ENCODE peak calls at places on chromosomes 6 and 20, in five cellular contexts. H is hepatocyte, S is neural progenitor cell, D is GM12878, A is A673. T is an unnamed sample. For H3K9me3, the result is how much of the 10 kb centered on the place peaks cover.

GRCh38 chr20:32971703-32972161 is 32.5 kb downstream of the SUN5 start:
- DNase-seq in H (no peak), S (peak), D (peak), A (no peak), T (no peak)

GRCh38 chr6:165615629-165616028 is 47.4 kb downstream of the PDE10A start:
- DNase-seq in H (no peak), S (no peak), D (peak), A (no peak), T (no peak)

GRCh38 chr6:139588076-139588639 is 213.7 kb upstream of the CITED2 start:
- DNase-seq in H (peak), S (peak), D (no peak), A (peak), T (peak)

GRCh38 chr6:32580593-32580992 is 9.1 kb downstream of the HLA-DRB1 start:
- DNase-seq in H (no peak), S (no peak), D (no peak), A (no peak), T (no peak)

GRCh38 chr20:48818481-48818987 is 9.3 kb downstream of the PREX1 start:
- DNase-seq in H (no peak), S (no peak), D (peak), A (no peak), T (no peak)

GRCh38 chr20:62171245-62171644 is 11.6 kb upstream of the MTG2 start:
- DNase-seq in H (no peak), S (no peak), D (no peak), A (no peak), T (no peak)

GRCh38 chr6:46453221-46453620 is 38.0 kb downstream of the RCAN2 start:
- DNase-seq in H (no peak), S (no peak), D (no peak), A (no peak), T (peak)

GRCh38 chr6:118198746-118199145 is 291.7 kb downstream of the SLC35F1 start:
- DNase-seq in H (peak), S (no peak), D (no peak), A (no peak), T (peak)

GRCh38 chr6:116511424-116512131 is at the start of gene CALHM5:
- DNase-seq in H (peak), S (peak), D (no peak), A (peak), T (peak)

GRCh38 chr20:33111306-33111705 is 31.9 kb downstream of the BPIFB4 start:
- DNase-seq in H (no peak), S (no peak), D (no peak), A (no peak), T (no peak)

GRCh38 chr6:141848029-141848890 is 284.5 kb upstream of the GJE1 start:
- DNase-seq in H (no peak), S (no peak), D (no peak), A (no peak), T (peak)

GRCh38 chr6:2857580-2858337 is 16.1 kb upstream of the SERPINB1 start:
- DNase-seq in H (peak), S (no peak), D (peak), A (peak), T (no peak)

GRCh38 chr6:79167931-79168694 is 66.4 kb downstream of the HMGN3 start:
- DNase-seq in H (no peak), S (no peak), D (no peak), A (peak), T (peak)

GRCh38 chr6:38715016-38715809 is at the start of gene DNAH8:
- DNase-seq in H (no peak), S (no peak), D (no peak), A (no peak), T (no peak)

GRCh38 chr20:24917797-24918578 is 31.1 kb upstream of the CST7 start:
- DNase-seq in H (peak), S (peak), D (peak), A (peak), T (peak)

GRCh38 chr20:57801581-57801980 is 91.8 kb upstream of the PMEPA1 start:
- DNase-seq in H (no peak), S (no peak), D (no peak), A (no peak), T (no peak)

GRCh38 chr6:38646166-38646565 is 6.4 kb upstream of the BTBD9 start:
- DNase-seq in H (no peak), S (no peak), D (no peak), A (no peak), T (peak)

GRCh38 chr6:32847004-32847403 is 3.2 kb upstream of the PSMB8 start:
- DNase-seq in H (no peak), S (no peak), D (no peak), A (no peak), T (no peak)

GRCh38 chr6:149127212-149127611 is 190.3 kb upstream of the TAB2 start:
- DNase-seq in H (no peak), S (no peak), D (no peak), A (no peak), T (peak)

GRCh38 chr20:43863821-43864544 is 50.7 kb upstream of the TOX2 start:
- DNase-seq in H (no peak), S (no peak), D (no peak), A (no peak), T (no peak)

GRCh38 chr6:167974644-167975344 is 22.7 kb upstream of the KIF25 start:
- DNase-seq in H (no peak), S (no peak), D (no peak), A (no peak), T (no peak)

GRCh38 chr6:12245360-12245759 is 44.8 kb upstream of the EDN1 start:
- DNase-seq in H (no peak), S (no peak), D (no peak), A (no peak), T (no peak)

GRCh38 chr6:101761124-101761601 is 367.7 kb downstream of the GRIK2 start:
- DNase-seq in H (peak), S (no peak), D (no peak), A (no peak), T (peak)

GRCh38 chr20:57743450-57744095 is 33.8 kb upstream of the PMEPA1 start:
- DNase-seq in H (no peak), S (no peak), D (no peak), A (no peak), T (no peak)

GRCh38 chr6:5466459-5466858 is 205.1 kb downstream of the FARS2 start:
- DNase-seq in H (no peak), S (no peak), D (no peak), A (peak), T (peak)

GRCh38 chr6:40152701-40153100 is 218.4 kb upstream of the MOCS1 start:
- DNase-seq in H (no peak), S (no peak), D (no peak), A (no peak), T (no peak)

GRCh38 chr20:57053067-57053466 is 213.4 kb downstream of the BMP7 start:
- DNase-seq in H (no peak), S (no peak), D (no peak), A (no peak), T (no peak)

GRCh38 chr20:37991506-37992302 is 41.6 kb downstream of the TTI1 start:
- DNase-seq in H (no peak), S (no peak), D (no peak), A (no peak), T (no peak)

GRCh38 chr20:23143098-23143497 is 57.0 kb upstream of the CD93 start:
- DNase-seq in H (peak), S (no peak), D (no peak), A (peak), T (peak)

GRCh38 chr6:127812985-127813681 is 87.7 kb downstream of the THEMIS start:
- DNase-seq in H (no peak), S (no peak), D (no peak), A (no peak), T (no peak)

GRCh38 chr6:13165518-13166186 is 162.7 kb downstream of the TBC1D7 start:
- DNase-seq in H (no peak), S (no peak), D (no peak), A (no peak), T (no peak)

GRCh38 chr6:155273438-155273837 is 9.6 kb downstream of the CLDN20 start:
- DNase-seq in H (peak), S (no peak), D (no peak), A (peak), T (peak)

GRCh38 chr6:43942011-43942442 is 172.0 kb downstream of the VEGFA start:
- DNase-seq in H (no peak), S (no peak), D (no peak), A (peak), T (no peak)

GRCh38 chr6:167157867-167158266 is at the start of gene GPR31:
- DNase-seq in H (no peak), S (no peak), D (no peak), A (no peak), T (no peak)

GRCh38 chr20:41309817-41310216 is 7.7 kb downstream of the ZHX3 start:
- DNase-seq in H (no peak), S (no peak), D (no peak), A (no peak), T (peak)

GRCh38 chr20:61815176-61815575 is 250.5 kb downstream of the TAF4 start:
- DNase-seq in H (no peak), S (no peak), D (no peak), A (no peak), T (no peak)

GRCh38 chr6:72952808-72953630 is 272.3 kb downstream of the KHDC1L start:
- DNase-seq in H (no peak), S (no peak), D (no peak), A (peak), T (peak)

GRCh38 chr6:125797934-125798444 is 7.2 kb downstream of the NCOA7 start:
- DNase-seq in H (no peak), S (no peak), D (no peak), A (no peak), T (no peak)

GRCh38 chr6:85396159-85396808 is 53.6 kb upstream of the NT5E start:
- DNase-seq in H (no peak), S (no peak), D (no peak), A (no peak), T (no peak)

GRCh38 chr20:8755340-8756118 is 313.4 kb upstream of the PLCB4 start:
- DNase-seq in H (no peak), S (no peak), D (no peak), A (no peak), T (no peak)

DNA sequence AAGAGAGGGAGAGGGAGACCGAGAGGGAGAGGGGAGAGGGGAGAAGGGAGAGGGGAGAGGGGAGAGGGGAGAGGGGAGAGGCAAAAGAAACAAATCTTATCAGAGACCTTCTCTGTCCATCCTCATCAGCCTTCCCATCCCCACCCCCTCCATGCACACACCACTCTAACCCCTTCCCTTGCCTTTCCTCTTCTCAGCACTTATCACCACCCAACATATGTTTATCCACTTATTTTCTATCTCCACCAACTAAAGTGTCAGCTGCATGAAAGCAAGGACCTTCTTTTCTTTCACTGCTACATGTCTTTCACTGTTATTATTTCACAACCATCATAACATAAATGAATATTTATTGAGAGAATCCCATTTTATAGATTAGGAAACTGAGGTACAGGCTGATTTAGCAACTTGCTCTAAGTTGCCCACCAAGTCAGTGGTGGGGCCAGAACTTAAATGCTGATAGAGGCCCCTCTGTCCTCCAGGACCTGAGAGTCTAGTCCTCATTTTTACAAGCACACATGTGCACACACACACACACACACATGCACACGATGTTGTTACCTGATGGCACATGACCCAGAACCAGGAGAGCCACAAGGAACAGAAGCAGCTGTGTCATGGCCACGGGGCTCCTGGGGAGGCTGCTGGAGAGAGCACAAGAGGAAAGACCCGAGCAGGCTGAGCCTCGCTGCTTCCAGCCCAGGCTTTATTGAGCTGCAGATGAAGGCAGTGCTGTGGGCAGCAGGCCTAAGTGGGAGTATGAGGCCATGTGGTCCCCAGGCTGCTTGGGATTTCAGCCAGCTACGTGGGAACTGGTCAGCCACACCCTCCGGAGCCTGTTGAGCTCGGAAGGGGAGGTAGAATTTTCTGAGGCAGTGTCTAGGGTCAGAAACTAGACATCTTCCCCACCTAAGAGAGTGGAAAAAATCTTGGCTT is 2.3 kb downstream of the DEFB124 start:
- DNase-seq in H (no peak), S (no peak), D (no peak), A (no peak), T (no peak)
- H3K9me3 ChIP-seq in H (under half), S (under half), D (under half), A (under half), T (under half)

GRCh38 chr20:51800769-51801219 is 1.5 kb downstream of the SALL4 start:
- DNase-seq in H (peak), S (peak), D (no peak), A (peak), T (peak)

GRCh38 chr20:51800132-51800721 is 2.1 kb downstream of the SALL4 start:
- DNase-seq in H (peak), S (peak), D (no peak), A (peak), T (peak)

GRCh38 chr20:51799586-51799985 is 2.7 kb downstream of the SALL4 start:
- DNase-seq in H (no peak), S (peak), D (no peak), A (peak), T (no peak)

GRCh38 chr20:51802170-51802745 is at the start of gene SALL4:
- DNase-seq in H (peak), S (peak), D (no peak), A (peak), T (no peak)

DNA sequence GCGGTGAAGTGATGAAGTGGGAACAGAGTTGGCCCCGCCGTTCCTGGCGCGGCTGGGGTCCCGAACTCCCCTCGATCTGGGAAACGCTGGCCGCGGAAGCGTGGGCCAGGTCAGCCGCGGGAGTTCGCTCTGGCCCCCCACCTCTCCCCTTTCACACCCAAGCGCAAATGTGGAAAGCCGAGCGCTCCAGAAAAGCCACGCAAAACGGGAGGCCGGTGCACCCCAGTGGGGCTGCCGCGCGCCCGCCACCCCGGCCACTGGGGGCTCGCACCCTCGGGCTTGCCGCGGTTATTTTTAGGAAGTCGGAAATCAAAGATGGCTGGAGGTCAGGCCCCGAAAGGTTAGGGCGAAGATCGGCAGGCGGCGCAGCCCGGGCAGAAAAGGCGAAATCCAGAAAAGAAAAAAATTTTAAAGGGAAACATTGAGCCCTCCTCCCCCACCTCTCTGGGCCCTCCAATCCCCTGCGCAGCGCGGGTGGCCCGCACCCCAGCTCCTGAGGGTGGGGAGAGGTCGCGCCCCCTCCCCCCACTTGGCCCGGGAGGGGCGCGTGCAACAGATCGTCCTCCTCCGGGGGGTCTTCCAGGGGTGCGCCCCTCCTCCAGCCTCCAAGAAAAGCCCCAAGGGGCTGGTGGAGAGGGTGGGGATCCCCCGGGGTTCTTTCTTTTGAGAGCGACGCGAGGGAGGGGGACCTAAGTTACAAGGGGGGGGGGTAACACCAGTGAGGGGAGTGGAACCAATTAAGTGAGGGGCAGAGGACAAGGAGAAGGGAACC is 915 bp downstream of the SALL4 start:
- DNase-seq in H (peak), S (peak), D (no peak), A (peak), T (no peak)
- TF ChIP-seq EZH2 in H (peak), S (peak), D (no peak), A (no peak), T (peak)

GRCh38 chr20:59580991-59581401 is 23.3 kb upstream of the PHACTR3 start:
- DNase-seq in H (no peak), S (no peak), D (no peak), A (no peak), T (no peak)

GRCh38 chr20:59584278-59584925 is 19.9 kb upstream of the PHACTR3 start:
- DNase-seq in H (no peak), S (no peak), D (no peak), A (no peak), T (no peak)

GRCh38 chr20:59585714-59586404 is 18.5 kb upstream of the PHACTR3 start:
- DNase-seq in H (no peak), S (no peak), D (no peak), A (peak), T (no peak)

GRCh38 chr20:59581983-59582679 is 22.2 kb upstream of the PHACTR3 start:
- DNase-seq in H (no peak), S (no peak), D (no peak), A (no peak), T (no peak)

DNA sequence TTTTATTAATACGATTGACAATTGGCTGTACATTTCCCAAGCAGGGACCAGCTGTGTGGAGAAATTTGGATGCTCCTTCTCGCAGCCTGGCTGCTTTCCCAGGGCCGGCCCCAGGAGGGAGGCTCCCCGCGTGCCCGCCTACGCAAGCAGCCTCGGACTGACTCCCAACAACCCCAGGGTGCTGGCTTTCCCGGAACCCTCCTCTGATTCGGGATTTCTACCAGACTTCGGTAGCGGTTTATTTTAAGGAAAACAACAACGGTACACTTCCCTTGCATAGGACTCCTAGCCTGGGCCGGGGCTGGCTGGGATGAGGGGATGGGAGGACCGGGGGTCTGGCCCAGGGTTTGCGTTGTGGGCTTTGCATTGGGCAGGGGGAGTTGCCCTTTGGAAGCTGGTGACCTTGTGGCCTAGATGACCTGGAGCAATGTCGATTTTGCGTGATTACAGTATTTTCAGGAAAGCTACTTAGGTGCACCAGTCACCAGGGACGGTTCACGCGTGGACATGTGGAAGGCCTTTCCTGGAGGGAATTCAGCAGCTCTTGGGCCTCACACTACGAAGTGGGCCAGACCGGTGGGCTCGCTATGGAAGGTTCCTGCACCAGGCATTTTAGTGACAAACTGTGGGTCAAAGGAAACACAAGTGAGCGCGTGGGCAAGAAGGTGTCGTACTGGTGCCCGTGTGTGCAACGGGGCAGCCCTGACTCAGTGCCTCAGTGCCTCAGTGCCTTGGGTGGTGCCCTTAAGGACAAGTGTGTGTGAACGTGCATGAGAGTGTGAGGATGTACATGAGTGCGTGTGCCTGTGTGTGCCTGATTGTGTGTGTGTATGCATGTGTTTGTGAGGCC is 20.7 kb upstream of the PHACTR3 start:
- DNase-seq in H (no peak), S (no peak), D (no peak), A (peak), T (no peak)
- H3K9me3 ChIP-seq in H (under half), S (under half), D (under half), A (under half), T (under half)

GRCh38 chr6:122947355-122947754 is 48.7 kb upstream of the CLVS2 start:
- DNase-seq in H (peak), S (peak), D (no peak), A (peak), T (peak)
- TF ChIP-seq EZH2 in H (no peak), S (no peak), D (no peak), A (no peak), T (no peak)

DNA sequence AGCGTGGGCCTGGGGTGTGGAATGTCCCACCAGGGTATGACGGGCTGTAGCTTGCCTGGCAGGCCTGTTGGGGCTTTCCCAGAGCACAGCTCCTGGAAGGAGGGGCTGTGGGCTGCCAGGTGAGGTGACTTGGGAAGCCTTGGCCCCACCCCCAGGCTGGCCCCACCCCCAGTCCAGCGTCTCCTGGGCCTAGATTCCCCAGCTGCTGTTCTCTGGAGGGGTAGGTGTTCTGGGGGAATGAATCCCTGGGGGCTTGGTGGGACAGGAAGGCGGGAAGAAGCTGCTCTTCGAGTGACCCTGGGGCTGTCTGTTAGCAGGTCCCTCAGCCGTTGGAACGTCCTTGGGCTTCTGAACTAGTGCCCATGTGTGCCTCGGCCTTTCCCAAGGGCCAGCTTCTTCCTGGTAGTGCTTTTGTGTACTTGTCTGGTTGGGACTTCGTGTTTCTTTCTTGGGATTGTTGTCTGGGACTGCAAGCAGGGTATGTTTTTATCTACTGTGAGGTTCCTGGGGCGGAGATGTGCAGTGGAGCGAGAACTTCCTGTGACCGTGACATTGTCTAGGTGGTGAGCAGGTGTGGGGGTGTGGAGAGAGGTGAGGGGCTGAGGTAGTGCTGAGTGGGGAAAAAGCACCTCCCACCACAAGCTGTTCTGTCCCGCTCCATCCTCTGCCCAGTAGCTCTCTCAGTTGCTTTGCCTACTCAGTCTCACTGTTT is 1.4 kb upstream of the DDR1 start:
- DNase-seq in H (peak), S (peak), D (peak), A (no peak), T (peak)
- H3K9me3 ChIP-seq in H (under half), S (under half), D (under half), A (under half), T (under half)

GRCh38 chr6:114342826-114343781 is at the start of gene HS3ST5:
- DNase-seq in H (peak), S (peak), D (no peak), A (peak), T (peak)
- TF ChIP-seq EZH2 in H (no peak), S (peak), D (no peak), A (no peak), T (peak)